ENCODE peak calls at places on chromosomes 11 and 22, in seven cellular contexts. T is NCI-H187 treated with DMSO at 0.1 percent for 48 hours; U is fibroblast of pulmonary artery; Y is stimulated activated CD8-positive, alpha-beta memory T cell treated with anti-CD3 and anti-CD28 coated beads, Interleukin-15, amount 100 ng/mL, for 1 hour; M is psoas muscle; S is CD8-positive, alpha-beta T cell; Q is activated T-helper 1 cell treated with anti-CD3 and anti-CD28 coated beads, Interleukin-12 subunit alpha, Interleukin-12 subunit beta, Interleukin-2, Interleukin-4 antibody, amounts not matched to agents 30 ng/mL and 10 ng/mL and 1 ng/mL, durations not matched to agents 14 hours and 24 hours and 36 hours. K is an unnamed sample.

GRCh38 chr22:37569009-37569920 is 9.0 kb downstream of the CDC42EP1 start:
- DNase-seq in Y (no peak), S (no peak), T (no peak), M (no peak), U (no peak), Q (no peak), K (peak)

GRCh38 chr22:41517172-41518047 is 26.9 kb downstream of the POLR3H start:
- DNase-seq in Q (no peak), S (no peak), M (peak), U (peak), T (no peak), Y (peak), K (peak)

GRCh38 chr11:1163911-1164735 is 6.4 kb downstream of the MUC5AC start:
- DNase-seq in Q (no peak), S (no peak), U (no peak), Y (no peak), T (no peak), M (no peak), K (no peak)

GRCh38 chr22:35215993-35216392 is 41.3 kb upstream of the HMGXB4 start:
- DNase-seq in U (no peak), S (no peak), T (no peak), Q (no peak), Y (no peak), M (no peak), K (no peak)

GRCh38 chr11:24574461-24574860 is 77.6 kb downstream of the LUZP2 start:
- DNase-seq in T (no peak), U (peak), Q (no peak), Y (no peak), M (no peak), S (no peak), K (no peak)

GRCh38 chr11:47917643-47918369 is 62.6 kb upstream of the PTPRJ start:
- DNase-seq in T (peak), Q (no peak), Y (no peak), M (peak), S (no peak), U (peak), K (peak)

GRCh38 chr11:71472941-71473792 is 20.2 kb downstream of the NADSYN1 start:
- DNase-seq in Q (no peak), U (no peak), Y (no peak), S (no peak), M (no peak), T (no peak), K (no peak)

GRCh38 chr11:116224154-116224888 is 548.5 kb downstream of the BUD13 start:
- DNase-seq in S (peak), Q (no peak), Y (peak), T (no peak), M (peak), U (peak), K (peak)

GRCh38 chr11:31645747-31646146 is 136.2 kb downstream of the ELP4 start:
- DNase-seq in Q (no peak), M (no peak), T (no peak), S (no peak), Y (no peak), U (peak), K (no peak)

GRCh38 chr11:73521621-73522020 is 76.3 kb downstream of the FAM168A start:
- DNase-seq in U (peak), Q (no peak), T (no peak), M (no peak), Y (no peak), S (no peak), K (no peak)

GRCh38 chr11:125649465-125650166 is 24.7 kb downstream of the CHEK1 start:
- DNase-seq in S (no peak), M (no peak), U (no peak), Y (no peak), T (no peak), Q (no peak), K (no peak)

GRCh38 chr11:64546600-64546999 is 44.4 kb upstream of the SLC22A12 start:
- DNase-seq in U (no peak), Q (no peak), T (no peak), S (no peak), Y (no peak), M (no peak), K (no peak)

GRCh38 chr22:18000441-18001039 is 23.8 kb downstream of the MICAL3 start:
- DNase-seq in S (no peak), M (peak), T (no peak), Y (no peak), U (no peak), Q (no peak), K (peak)

GRCh38 chr11:43547900-43548381 is 132.6 kb upstream of the HSD17B12 start:
- DNase-seq in U (no peak), Q (no peak), M (peak), T (no peak), Y (no peak), S (no peak), K (peak)

GRCh38 chr11:112017538-112017937 is 7.7 kb upstream of the DLAT start:
- DNase-seq in S (no peak), Y (no peak), M (no peak), T (no peak), Q (no peak), U (peak), K (no peak)

GRCh38 chr11:105155679-105156078 is 16.1 kb upstream of the CARD18 start:
- DNase-seq in T (no peak), M (no peak), Y (no peak), S (no peak), U (no peak), Q (no peak), K (peak)

GRCh38 chr11:27596388-27596787 is 89.8 kb upstream of the LIN7C start:
- DNase-seq in Y (no peak), T (no peak), Q (no peak), M (no peak), U (no peak), S (no peak), K (peak)

GRCh38 chr11:119845305-119845704 is 116.3 kb upstream of the NECTIN1 start:
- DNase-seq in Y (no peak), T (no peak), M (no peak), U (no peak), S (no peak), Q (no peak), K (no peak)

K was measured in GM23338.